ENCODE peak calls at places on chromosome 9, in ten cellular contexts. One of them, this sample, is unnamed. For H3K4me1, the result is how much of the 10 kb centered on the place peaks cover.

GRCh38 chr9:83538172-83538889 is at the start of gene FRMD3:
- DNase-seq in IMR-90: peak
- DNase-seq in DND-41: no peak
- DNase-seq in PC-3: peak
- DNase-seq in fibroblast of lung: peak
- DNase-seq in HCT116: peak
- DNase-seq in GM23338: peak
- DNase-seq in mammary epithelial cell: peak
- DNase-seq in GM23248: peak
- DNase-seq in PC-9: peak
- DNase-seq in this sample: peak

GRCh38 chr9:88741335-88741734 is 206.4 kb downstream of the NXNL2 start:
- DNase-seq in HCT116: no peak
- DNase-seq in GM23338: peak
- DNase-seq in IMR-90: no peak
- DNase-seq in PC-3: peak
- DNase-seq in PC-9: no peak
- DNase-seq in fibroblast of lung: no peak
- DNase-seq in GM23248: no peak
- DNase-seq in DND-41: peak
- DNase-seq in mammary epithelial cell: no peak
- DNase-seq in this sample: peak

GRCh38 chr9:96150324-96151023 is 151.5 kb downstream of the HSD17B3 start:
- DNase-seq in PC-9: no peak
- DNase-seq in GM23248: no peak
- DNase-seq in GM23338: no peak
- DNase-seq in PC-3: no peak
- DNase-seq in fibroblast of lung: peak
- DNase-seq in HCT116: no peak
- DNase-seq in IMR-90: no peak
- DNase-seq in mammary epithelial cell: no peak
- DNase-seq in DND-41: peak
- DNase-seq in this sample: peak

GRCh38 chr9:128026255-128027165 is 40.6 kb downstream of the NAIF1 start:
- DNase-seq in mammary epithelial cell: peak
- DNase-seq in IMR-90: no peak
- DNase-seq in PC-9: no peak
- DNase-seq in PC-3: no peak
- DNase-seq in DND-41: peak
- DNase-seq in GM23248: no peak
- DNase-seq in fibroblast of lung: no peak
- DNase-seq in GM23338: no peak
- DNase-seq in HCT116: no peak
- DNase-seq in this sample: peak

GRCh38 chr9:71984388-71985069 is 73.1 kb downstream of the C9orf85 start:
- DNase-seq in mammary epithelial cell: peak
- DNase-seq in PC-9: no peak
- DNase-seq in HCT116: no peak
- DNase-seq in PC-3: peak
- DNase-seq in GM23338: peak
- DNase-seq in fibroblast of lung: peak
- DNase-seq in IMR-90: peak
- DNase-seq in DND-41: no peak
- DNase-seq in GM23248: peak
- DNase-seq in this sample: peak

GRCh38 chr9:76856016-76856415 is 49.9 kb downstream of the PRUNE2 start:
- DNase-seq in fibroblast of lung: no peak
- DNase-seq in HCT116: no peak
- DNase-seq in PC-9: no peak
- DNase-seq in GM23338: no peak
- DNase-seq in mammary epithelial cell: no peak
- DNase-seq in IMR-90: no peak
- DNase-seq in DND-41: no peak
- DNase-seq in GM23248: no peak
- DNase-seq in PC-3: no peak
- DNase-seq in this sample: no peak

GRCh38 chr9:20087481-20087880 is 298.6 kb upstream of the SLC24A2 start:
- DNase-seq in DND-41: no peak
- DNase-seq in HCT116: no peak
- DNase-seq in IMR-90: peak
- DNase-seq in fibroblast of lung: peak
- DNase-seq in GM23248: peak
- DNase-seq in PC-9: no peak
- DNase-seq in mammary epithelial cell: no peak
- DNase-seq in PC-3: no peak
- DNase-seq in GM23338: no peak
- DNase-seq in this sample: no peak

GRCh38 chr9:4620881-4621555 is 41.1 kb upstream of the PLPP6 start:
- DNase-seq in HCT116: no peak
- DNase-seq in fibroblast of lung: peak
- DNase-seq in DND-41: no peak
- DNase-seq in PC-9: no peak
- DNase-seq in PC-3: no peak
- DNase-seq in mammary epithelial cell: no peak
- DNase-seq in GM23248: peak
- DNase-seq in GM23338: peak
- DNase-seq in IMR-90: peak
- DNase-seq in this sample: no peak

GRCh38 chr9:4297795-4298254 is 2.0 kb downstream of the GLIS3 start:
- DNase-seq in PC-9: peak
- DNase-seq in GM23338: peak
- DNase-seq in fibroblast of lung: peak
- DNase-seq in IMR-90: peak
- DNase-seq in mammary epithelial cell: peak
- DNase-seq in PC-3: peak
- DNase-seq in HCT116: no peak
- DNase-seq in DND-41: peak
- DNase-seq in GM23248: peak
- DNase-seq in this sample: peak

GRCh38 chr9:80157561-80157983 is 585.8 kb downstream of the TLE4 start:
- DNase-seq in GM23248: no peak
- DNase-seq in DND-41: no peak
- DNase-seq in fibroblast of lung: peak
- DNase-seq in mammary epithelial cell: no peak
- DNase-seq in PC-3: no peak
- DNase-seq in GM23338: no peak
- DNase-seq in PC-9: no peak
- DNase-seq in IMR-90: peak
- DNase-seq in HCT116: no peak
- DNase-seq in this sample: no peak

GRCh38 chr9:135008416-135008815 is 79.1 kb upstream of the OLFM1 start:
- DNase-seq in HCT116: no peak
- DNase-seq in PC-3: no peak
- DNase-seq in IMR-90: no peak
- DNase-seq in fibroblast of lung: no peak
- DNase-seq in GM23338: no peak
- DNase-seq in DND-41: no peak
- DNase-seq in mammary epithelial cell: no peak
- DNase-seq in GM23248: no peak
- DNase-seq in PC-9: no peak
- DNase-seq in this sample: no peak

GRCh38 chr9:71662086-71662485 is 106.2 kb downstream of the CEMIP2 start:
- DNase-seq in IMR-90: no peak
- DNase-seq in GM23248: no peak
- DNase-seq in fibroblast of lung: no peak
- DNase-seq in mammary epithelial cell: no peak
- DNase-seq in PC-3: peak
- DNase-seq in PC-9: no peak
- DNase-seq in HCT116: no peak
- DNase-seq in DND-41: no peak
- DNase-seq in GM23338: no peak
- DNase-seq in this sample: no peak

GRCh38 chr9:21890696-21891095 is 88.3 kb downstream of the MTAP start:
- DNase-seq in GM23338: no peak
- DNase-seq in GM23248: no peak
- DNase-seq in PC-3: no peak
- DNase-seq in mammary epithelial cell: no peak
- DNase-seq in PC-9: no peak
- DNase-seq in fibroblast of lung: peak
- DNase-seq in HCT116: no peak
- DNase-seq in DND-41: no peak
- DNase-seq in IMR-90: no peak
- DNase-seq in this sample: no peak

GRCh38 chr9:82781965-82782392 is 281.0 kb downstream of the RASEF start:
- DNase-seq in HCT116: no peak
- DNase-seq in PC-3: no peak
- DNase-seq in mammary epithelial cell: no peak
- DNase-seq in GM23338: no peak
- DNase-seq in fibroblast of lung: peak
- DNase-seq in GM23248: no peak
- DNase-seq in IMR-90: no peak
- DNase-seq in DND-41: no peak
- DNase-seq in PC-9: no peak
- DNase-seq in this sample: no peak

GRCh38 chr9:123251741-123252140 is 16.6 kb downstream of the STRBP start:
- DNase-seq in HCT116: no peak
- DNase-seq in DND-41: no peak
- DNase-seq in GM23248: no peak
- DNase-seq in IMR-90: no peak
- DNase-seq in fibroblast of lung: no peak
- DNase-seq in mammary epithelial cell: no peak
- DNase-seq in PC-3: no peak
- DNase-seq in PC-9: no peak
- DNase-seq in GM23338: no peak
- DNase-seq in this sample: no peak

GRCh38 chr9:8349928-8350327 is 550.4 kb upstream of the DMAC1 start:
- DNase-seq in GM23338: no peak
- DNase-seq in PC-3: no peak
- DNase-seq in DND-41: no peak
- DNase-seq in IMR-90: no peak
- DNase-seq in GM23248: no peak
- DNase-seq in PC-9: no peak
- DNase-seq in HCT116: no peak
- DNase-seq in mammary epithelial cell: no peak
- DNase-seq in fibroblast of lung: no peak
- DNase-seq in this sample: no peak

GRCh38 chr9:134196911-134197310 is 32.5 kb upstream of the RNU6ATAC start:
- DNase-seq in IMR-90: no peak
- DNase-seq in DND-41: no peak
- DNase-seq in HCT116: no peak
- DNase-seq in GM23338: no peak
- DNase-seq in PC-9: no peak
- DNase-seq in PC-3: no peak
- DNase-seq in mammary epithelial cell: no peak
- DNase-seq in GM23248: no peak
- DNase-seq in fibroblast of lung: no peak
- DNase-seq in this sample: peak

GRCh38 chr9:129175825-129176633 is 2.0 kb downstream of the IER5L start:
- DNase-seq in mammary epithelial cell: peak
- DNase-seq in HCT116: peak
- DNase-seq in GM23338: peak
- DNase-seq in DND-41: peak
- DNase-seq in IMR-90: peak
- DNase-seq in fibroblast of lung: peak
- DNase-seq in GM23248: peak
- DNase-seq in PC-9: peak
- DNase-seq in PC-3: peak
- DNase-seq in this sample: peak
- H2AFZ ChIP-seq in mammary epithelial cell: no peak
- H2AFZ ChIP-seq in HCT116: no peak
- H2AFZ ChIP-seq in GM23338: peak
- H2AFZ ChIP-seq in DND-41: peak
- H2AFZ ChIP-seq in IMR-90: peak
- H2AFZ ChIP-seq in fibroblast of lung: no peak
- H2AFZ ChIP-seq in GM23248: peak
- H2AFZ ChIP-seq in PC-9: peak
- H2AFZ ChIP-seq in PC-3: peak
- H2AFZ ChIP-seq in this sample: no peak

GRCh38 chr9:6418764-6419163 is 5.8 kb downstream of the UHRF2 start:
- DNase-seq in DND-41: no peak
- DNase-seq in fibroblast of lung: no peak
- DNase-seq in mammary epithelial cell: no peak
- DNase-seq in GM23248: no peak
- DNase-seq in IMR-90: no peak
- DNase-seq in GM23338: no peak
- DNase-seq in HCT116: no peak
- DNase-seq in PC-3: no peak
- DNase-seq in PC-9: no peak
- DNase-seq in this sample: no peak
- H3K4me1 ChIP-seq in DND-41: under half
- H3K4me1 ChIP-seq in fibroblast of lung: under half
- H3K4me1 ChIP-seq in mammary epithelial cell: under half
- H3K4me1 ChIP-seq in GM23248: under half
- H3K4me1 ChIP-seq in IMR-90: under half
- H3K4me1 ChIP-seq in GM23338: under half
- H3K4me1 ChIP-seq in HCT116: under half
- H3K4me1 ChIP-seq in PC-3: under half
- H3K4me1 ChIP-seq in PC-9: under half
- H3K4me1 ChIP-seq in this sample: under half

GRCh38 chr9:100499460-100499859 is 26.5 kb downstream of the TMEFF1 start:
- DNase-seq in IMR-90: no peak
- DNase-seq in PC-3: no peak
- DNase-seq in GM23248: no peak
- DNase-seq in PC-9: no peak
- DNase-seq in DND-41: no peak
- DNase-seq in HCT116: no peak
- DNase-seq in mammary epithelial cell: no peak
- DNase-seq in GM23338: no peak
- DNase-seq in fibroblast of lung: no peak
- DNase-seq in this sample: no peak
- H2AFZ ChIP-seq in IMR-90: no peak
- H2AFZ ChIP-seq in PC-3: no peak
- H2AFZ ChIP-seq in GM23248: no peak
- H2AFZ ChIP-seq in PC-9: no peak
- H2AFZ ChIP-seq in DND-41: no peak
- H2AFZ ChIP-seq in HCT116: no peak
- H2AFZ ChIP-seq in mammary epithelial cell: no peak
- H2AFZ ChIP-seq in GM23338: no peak
- H2AFZ ChIP-seq in fibroblast of lung: no peak
- H2AFZ ChIP-seq in this sample: no peak

DNA sequence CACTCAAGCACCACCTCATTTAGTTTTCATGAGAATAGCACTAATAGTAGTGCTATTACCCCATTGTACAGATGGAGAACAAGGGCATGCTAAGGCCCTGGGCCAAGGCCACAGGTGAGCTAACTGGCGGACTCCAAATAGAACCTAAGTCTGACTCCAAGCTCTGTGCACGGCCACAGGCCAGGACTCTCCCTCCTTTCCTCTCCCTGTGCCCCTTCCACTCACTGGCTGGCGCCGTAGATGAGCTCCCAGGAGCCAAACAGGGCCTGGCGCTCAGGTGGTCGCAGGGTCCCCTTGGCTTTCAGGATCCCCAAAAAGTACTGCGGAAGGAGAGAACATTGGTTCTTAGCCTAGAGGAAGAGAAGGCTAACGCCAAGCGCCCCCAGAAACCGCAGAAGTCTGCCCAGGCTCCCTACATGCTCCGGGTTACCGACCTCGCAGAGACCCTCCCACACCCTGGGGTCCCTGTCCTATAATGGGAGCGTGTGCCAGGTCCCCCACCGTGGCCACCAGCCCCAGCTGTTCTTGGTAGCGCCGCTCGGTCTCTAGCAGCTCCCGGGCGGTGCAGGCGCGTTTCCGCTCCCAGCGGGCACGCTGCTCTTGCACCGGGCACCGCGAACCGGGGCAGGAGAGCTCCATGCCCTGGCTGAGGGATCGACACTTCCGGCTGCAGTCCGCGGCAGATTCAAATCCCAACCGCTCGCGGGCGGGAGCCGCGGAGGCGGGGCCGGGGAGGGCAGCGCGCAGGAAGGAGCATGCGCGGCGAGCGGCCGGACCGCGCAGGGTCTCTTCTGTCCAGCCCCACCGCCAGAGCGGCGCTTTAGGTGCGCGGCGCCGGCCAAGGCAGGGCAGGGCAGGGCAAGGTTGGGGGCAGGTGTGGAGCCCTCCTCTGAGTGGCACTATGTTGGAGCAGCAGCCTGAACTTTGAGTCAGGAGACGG is at the start of gene ARHGEF39:
- DNase-seq in GM23338: peak
- DNase-seq in GM23248: peak
- DNase-seq in mammary epithelial cell: peak
- DNase-seq in IMR-90: peak
- DNase-seq in HCT116: peak
- DNase-seq in fibroblast of lung: peak
- DNase-seq in PC-9: peak
- DNase-seq in DND-41: peak
- DNase-seq in PC-3: peak
- DNase-seq in this sample: peak
- H3K4me1 ChIP-seq in GM23338: under half
- H3K4me1 ChIP-seq in GM23248: under half
- H3K4me1 ChIP-seq in mammary epithelial cell: under half
- H3K4me1 ChIP-seq in IMR-90: under half
- H3K4me1 ChIP-seq in HCT116: half or more
- H3K4me1 ChIP-seq in fibroblast of lung: under half
- H3K4me1 ChIP-seq in PC-9: under half
- H3K4me1 ChIP-seq in DND-41: half or more
- H3K4me1 ChIP-seq in PC-3: under half
- H3K4me1 ChIP-seq in this sample: under half

This sample was measured in osteoblast.